ENCODE peak calls at places on chromosomes 13 and 19, in six cellular contexts. One of them, this sample, is unnamed.

GRCh38 chr13:47256618-47257017 is 359.8 kb upstream of the HTR2A start:
- DNase-seq in A673: no peak
- DNase-seq in body of pancreas: no peak
- DNase-seq in neural progenitor cell: no peak
- DNase-seq in naive thymus-derived CD4-positive, alpha-beta T cell: no peak
- DNase-seq in tibial artery: no peak
- DNase-seq in this sample: no peak

GRCh38 chr13:72384879-72385278 is 342.6 kb downstream of the MZT1 start:
- DNase-seq in tibial artery: no peak
- DNase-seq in neural progenitor cell: no peak
- DNase-seq in naive thymus-derived CD4-positive, alpha-beta T cell: no peak
- DNase-seq in body of pancreas: peak
- DNase-seq in A673: no peak
- DNase-seq in this sample: no peak

GRCh38 chr13:39394811-39395685 is 207.9 kb downstream of the LHFPL6 start:
- DNase-seq in tibial artery: no peak
- DNase-seq in A673: no peak
- DNase-seq in body of pancreas: no peak
- DNase-seq in naive thymus-derived CD4-positive, alpha-beta T cell: no peak
- DNase-seq in neural progenitor cell: no peak
- DNase-seq in this sample: no peak

GRCh38 chr13:75417647-75418046 is 64.3 kb downstream of the TBC1D4 start:
- DNase-seq in A673: no peak
- DNase-seq in neural progenitor cell: no peak
- DNase-seq in tibial artery: no peak
- DNase-seq in naive thymus-derived CD4-positive, alpha-beta T cell: no peak
- DNase-seq in body of pancreas: no peak
- DNase-seq in this sample: no peak

GRCh38 chr19:47005873-47006272 is 13.8 kb upstream of the NPAS1 start:
- DNase-seq in tibial artery: no peak
- DNase-seq in A673: peak
- DNase-seq in neural progenitor cell: no peak
- DNase-seq in body of pancreas: no peak
- DNase-seq in naive thymus-derived CD4-positive, alpha-beta T cell: no peak
- DNase-seq in this sample: no peak

GRCh38 chr13:61531383-61532065 is 115.9 kb upstream of the PCDH20 start:
- DNase-seq in body of pancreas: no peak
- DNase-seq in neural progenitor cell: no peak
- DNase-seq in A673: no peak
- DNase-seq in tibial artery: no peak
- DNase-seq in naive thymus-derived CD4-positive, alpha-beta T cell: no peak
- DNase-seq in this sample: no peak

GRCh38 chr13:52925775-52926285 is 77.4 kb upstream of the PCDH8 start:
- DNase-seq in naive thymus-derived CD4-positive, alpha-beta T cell: no peak
- DNase-seq in A673: no peak
- DNase-seq in neural progenitor cell: no peak
- DNase-seq in tibial artery: no peak
- DNase-seq in body of pancreas: no peak
- DNase-seq in this sample: no peak

GRCh38 chr19:35549174-35549788 is 3.9 kb downstream of the TMEM147 start:
- DNase-seq in tibial artery: no peak
- DNase-seq in A673: peak
- DNase-seq in neural progenitor cell: peak
- DNase-seq in naive thymus-derived CD4-positive, alpha-beta T cell: peak
- DNase-seq in body of pancreas: peak
- DNase-seq in this sample: peak

GRCh38 chr13:65803706-65804392 is 1426.3 kb downstream of the PCDH9 start:
- DNase-seq in A673: peak
- DNase-seq in body of pancreas: no peak
- DNase-seq in tibial artery: no peak
- DNase-seq in naive thymus-derived CD4-positive, alpha-beta T cell: no peak
- DNase-seq in neural progenitor cell: no peak
- DNase-seq in this sample: no peak

GRCh38 chr13:98267080-98267912 is 90.2 kb upstream of the RNF113B start:
- DNase-seq in A673: no peak
- DNase-seq in body of pancreas: peak
- DNase-seq in naive thymus-derived CD4-positive, alpha-beta T cell: no peak
- DNase-seq in neural progenitor cell: no peak
- DNase-seq in tibial artery: no peak
- DNase-seq in this sample: no peak

GRCh38 chr19:5078179-5078578 is 109.3 kb downstream of the KDM4B start:
- DNase-seq in tibial artery: no peak
- DNase-seq in naive thymus-derived CD4-positive, alpha-beta T cell: no peak
- DNase-seq in neural progenitor cell: no peak
- DNase-seq in body of pancreas: no peak
- DNase-seq in A673: peak
- DNase-seq in this sample: peak

GRCh38 chr13:73464758-73465628 is 406.2 kb downstream of the KLF5 start:
- DNase-seq in A673: peak
- DNase-seq in neural progenitor cell: no peak
- DNase-seq in tibial artery: no peak
- DNase-seq in body of pancreas: no peak
- DNase-seq in naive thymus-derived CD4-positive, alpha-beta T cell: no peak
- DNase-seq in this sample: no peak

GRCh38 chr13:39023316-39023715 is 14.6 kb downstream of the PROSER1 start:
- DNase-seq in tibial artery: no peak
- DNase-seq in body of pancreas: no peak
- DNase-seq in naive thymus-derived CD4-positive, alpha-beta T cell: no peak
- DNase-seq in neural progenitor cell: no peak
- DNase-seq in A673: no peak
- DNase-seq in this sample: no peak

GRCh38 chr13:48595330-48596127 is 58.2 kb upstream of the CYSLTR2 start:
- DNase-seq in naive thymus-derived CD4-positive, alpha-beta T cell: peak
- DNase-seq in tibial artery: no peak
- DNase-seq in body of pancreas: peak
- DNase-seq in neural progenitor cell: peak
- DNase-seq in A673: peak
- DNase-seq in this sample: peak

GRCh38 chr19:5147971-5148793 is 179.3 kb downstream of the KDM4B start:
- DNase-seq in naive thymus-derived CD4-positive, alpha-beta T cell: no peak
- DNase-seq in body of pancreas: peak
- DNase-seq in A673: peak
- DNase-seq in tibial artery: peak
- DNase-seq in neural progenitor cell: no peak
- DNase-seq in this sample: peak

DNA sequence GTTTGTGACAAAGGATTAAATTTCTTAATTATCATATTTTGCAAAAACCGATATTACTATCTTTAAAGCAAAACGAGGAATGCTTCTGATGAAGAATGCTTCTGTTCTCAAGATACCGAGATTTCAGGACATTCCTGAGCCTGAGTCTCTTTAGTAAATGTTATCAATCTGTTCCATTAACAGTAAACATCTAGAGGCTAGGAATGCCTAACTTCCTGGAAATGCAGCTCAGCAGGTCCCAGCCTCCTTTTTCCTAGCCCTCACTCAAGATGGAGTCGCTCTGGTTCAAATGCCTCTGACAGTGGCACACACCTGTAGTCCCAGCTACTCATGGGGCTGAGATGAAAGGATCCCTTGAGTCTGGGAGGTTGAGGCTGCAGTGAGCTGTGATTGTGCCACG is 2.4 kb upstream of the IFNL4 start:
- DNase-seq in naive thymus-derived CD4-positive, alpha-beta T cell: no peak
- DNase-seq in tibial artery: no peak
- DNase-seq in A673: no peak
- DNase-seq in body of pancreas: no peak
- DNase-seq in neural progenitor cell: no peak
- DNase-seq in this sample: no peak
- H3K27ac ChIP-seq in naive thymus-derived CD4-positive, alpha-beta T cell: no peak
- H3K27ac ChIP-seq in tibial artery: no peak
- H3K27ac ChIP-seq in A673: no peak
- H3K27ac ChIP-seq in body of pancreas: no peak
- H3K27ac ChIP-seq in neural progenitor cell: no peak
- H3K27ac ChIP-seq in this sample: no peak

GRCh38 chr19:23392706-23393105 is 2.6 kb downstream of the ZNF91 start:
- DNase-seq in tibial artery: no peak
- DNase-seq in neural progenitor cell: peak
- DNase-seq in naive thymus-derived CD4-positive, alpha-beta T cell: no peak
- DNase-seq in A673: no peak
- DNase-seq in body of pancreas: no peak
- DNase-seq in this sample: no peak

GRCh38 chr19:23391239-23391638 is 4.0 kb downstream of the ZNF91 start:
- DNase-seq in A673: no peak
- DNase-seq in naive thymus-derived CD4-positive, alpha-beta T cell: no peak
- DNase-seq in tibial artery: no peak
- DNase-seq in neural progenitor cell: no peak
- DNase-seq in body of pancreas: no peak
- DNase-seq in this sample: no peak

GRCh38 chr19:23395041-23395721 is at the start of gene ZNF91:
- DNase-seq in tibial artery: peak
- DNase-seq in A673: peak
- DNase-seq in neural progenitor cell: peak
- DNase-seq in naive thymus-derived CD4-positive, alpha-beta T cell: peak
- DNase-seq in body of pancreas: peak
- DNase-seq in this sample: peak

GRCh38 chr19:23393121-23393520 is 2.1 kb downstream of the ZNF91 start:
- DNase-seq in naive thymus-derived CD4-positive, alpha-beta T cell: no peak
- DNase-seq in body of pancreas: no peak
- DNase-seq in neural progenitor cell: no peak
- DNase-seq in tibial artery: no peak
- DNase-seq in A673: no peak
- DNase-seq in this sample: no peak
- H3K27ac ChIP-seq in naive thymus-derived CD4-positive, alpha-beta T cell: no peak
- H3K27ac ChIP-seq in body of pancreas: no peak
- H3K27ac ChIP-seq in neural progenitor cell: no peak
- H3K27ac ChIP-seq in tibial artery: no peak
- H3K27ac ChIP-seq in A673: no peak
- H3K27ac ChIP-seq in this sample: no peak

GRCh38 chr13:33799950-33800592 is 17.9 kb upstream of the RFC3 start:
- DNase-seq in tibial artery: no peak
- DNase-seq in naive thymus-derived CD4-positive, alpha-beta T cell: no peak
- DNase-seq in body of pancreas: no peak
- DNase-seq in neural progenitor cell: peak
- DNase-seq in A673: peak
- DNase-seq in this sample: no peak

GRCh38 chr13:33796095-33796494 is 21.9 kb upstream of the RFC3 start:
- DNase-seq in A673: no peak
- DNase-seq in tibial artery: no peak
- DNase-seq in naive thymus-derived CD4-positive, alpha-beta T cell: no peak
- DNase-seq in body of pancreas: no peak
- DNase-seq in neural progenitor cell: no peak
- DNase-seq in this sample: no peak

GRCh38 chr13:33800646-33801186 is 17.2 kb upstream of the RFC3 start:
- DNase-seq in A673: no peak
- DNase-seq in body of pancreas: no peak
- DNase-seq in tibial artery: no peak
- DNase-seq in naive thymus-derived CD4-positive, alpha-beta T cell: no peak
- DNase-seq in neural progenitor cell: no peak
- DNase-seq in this sample: no peak

GRCh38 chr13:33797622-33798021 is 20.3 kb upstream of the RFC3 start:
- DNase-seq in tibial artery: no peak
- DNase-seq in neural progenitor cell: no peak
- DNase-seq in naive thymus-derived CD4-positive, alpha-beta T cell: no peak
- DNase-seq in A673: no peak
- DNase-seq in body of pancreas: no peak
- DNase-seq in this sample: no peak

DNA sequence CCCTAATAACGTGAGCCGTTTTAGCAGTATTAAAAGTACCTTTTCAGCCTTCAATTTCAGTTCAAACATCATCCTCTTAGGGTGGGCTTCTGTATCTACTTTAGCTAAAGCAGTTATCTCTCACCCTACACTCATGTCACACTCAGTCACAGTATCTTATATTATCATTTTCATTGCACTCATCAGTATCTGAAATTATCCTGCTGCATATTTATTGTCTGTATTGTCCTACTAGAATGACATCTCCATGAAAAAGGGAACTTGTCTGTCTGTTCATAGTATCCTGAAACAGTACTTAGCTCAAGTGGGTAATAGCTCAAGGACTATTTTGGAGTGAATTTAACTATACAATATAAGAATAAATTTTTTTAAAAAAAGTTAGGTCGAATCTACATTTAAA is 19.9 kb upstream of the RFC3 start:
- DNase-seq in naive thymus-derived CD4-positive, alpha-beta T cell: no peak
- DNase-seq in tibial artery: no peak
- DNase-seq in body of pancreas: no peak
- DNase-seq in neural progenitor cell: no peak
- DNase-seq in A673: no peak
- DNase-seq in this sample: no peak
- H3K27ac ChIP-seq in naive thymus-derived CD4-positive, alpha-beta T cell: no peak
- H3K27ac ChIP-seq in tibial artery: peak
- H3K27ac ChIP-seq in body of pancreas: peak
- H3K27ac ChIP-seq in neural progenitor cell: no peak
- H3K27ac ChIP-seq in A673: no peak
- H3K27ac ChIP-seq in this sample: no peak

GRCh38 chr13:30863231-30863630 is 42.8 kb upstream of the MEDAG start:
- DNase-seq in neural progenitor cell: peak
- DNase-seq in tibial artery: no peak
- DNase-seq in body of pancreas: no peak
- DNase-seq in naive thymus-derived CD4-positive, alpha-beta T cell: no peak
- DNase-seq in A673: no peak
- DNase-seq in this sample: no peak

GRCh38 chr13:30864352-30865130 is 41.5 kb upstream of the MEDAG start:
- DNase-seq in tibial artery: peak
- DNase-seq in naive thymus-derived CD4-positive, alpha-beta T cell: no peak
- DNase-seq in neural progenitor cell: peak
- DNase-seq in A673: no peak
- DNase-seq in body of pancreas: no peak
- DNase-seq in this sample: no peak

GRCh38 chr13:30863796-30864195 is 42.3 kb upstream of the MEDAG start:
- DNase-seq in A673: no peak
- DNase-seq in tibial artery: no peak
- DNase-seq in body of pancreas: no peak
- DNase-seq in naive thymus-derived CD4-positive, alpha-beta T cell: no peak
- DNase-seq in neural progenitor cell: no peak
- DNase-seq in this sample: no peak

GRCh38 chr13:30866692-30867669 is 39.1 kb upstream of the MEDAG start:
- DNase-seq in A673: no peak
- DNase-seq in body of pancreas: no peak
- DNase-seq in naive thymus-derived CD4-positive, alpha-beta T cell: no peak
- DNase-seq in tibial artery: no peak
- DNase-seq in neural progenitor cell: no peak
- DNase-seq in this sample: no peak

DNA sequence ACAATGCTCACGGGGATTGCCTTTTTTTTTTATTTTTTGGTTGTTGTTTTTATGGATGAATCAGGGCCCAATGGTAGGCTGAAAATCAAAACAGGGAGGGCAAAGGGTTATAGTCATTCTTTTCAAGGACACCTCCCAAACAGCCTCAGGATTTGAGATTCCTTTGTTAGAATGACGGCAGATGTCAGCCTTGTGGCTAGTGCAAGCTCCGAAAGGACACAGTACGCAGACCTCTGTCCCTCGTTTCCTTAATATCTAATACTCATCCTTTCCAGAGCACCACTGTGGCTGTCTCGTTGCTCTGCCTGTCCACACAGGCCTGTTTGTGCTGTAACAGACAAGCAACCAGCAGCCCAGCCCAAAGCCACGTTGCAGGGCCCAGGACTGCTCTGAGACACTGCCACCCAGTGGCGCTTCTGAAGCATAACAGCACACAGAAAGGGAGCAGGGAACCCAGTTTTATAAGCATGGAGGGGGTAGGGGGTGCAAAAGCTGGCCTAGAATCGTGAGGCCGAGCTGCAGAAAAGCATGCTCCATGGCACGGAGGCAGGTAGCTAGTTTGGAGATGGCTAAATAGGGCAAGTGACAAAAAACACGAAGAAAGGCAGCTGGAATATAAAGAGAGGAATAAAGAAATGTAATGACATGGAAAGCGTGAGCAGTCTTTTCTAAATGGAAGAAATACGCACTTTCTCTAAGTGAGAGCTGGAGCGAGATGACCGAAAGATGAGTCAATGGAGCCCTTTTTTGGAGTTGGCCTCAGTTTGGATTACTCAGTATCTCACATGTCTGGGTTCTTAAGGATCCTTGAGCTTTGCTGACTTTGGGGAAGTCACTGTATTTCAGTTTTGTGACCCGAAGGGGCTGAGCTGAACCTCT is 40.7 kb upstream of the MEDAG start:
- DNase-seq in A673: peak
- DNase-seq in naive thymus-derived CD4-positive, alpha-beta T cell: peak
- DNase-seq in tibial artery: peak
- DNase-seq in neural progenitor cell: peak
- DNase-seq in body of pancreas: peak
- DNase-seq in this sample: peak
- H3K27ac ChIP-seq in A673: no peak
- H3K27ac ChIP-seq in naive thymus-derived CD4-positive, alpha-beta T cell: no peak
- H3K27ac ChIP-seq in tibial artery: peak
- H3K27ac ChIP-seq in neural progenitor cell: no peak
- H3K27ac ChIP-seq in body of pancreas: peak
- H3K27ac ChIP-seq in this sample: no peak